ENCODE peak calls at places on chromosomes 5 and 9, in seven cellular contexts. C, W, K, G, T, D and H are unnamed samples.

GRCh38 chr9:137312852-137313325 is 10.8 kb upstream of the NRARP start:
- DNase-seq in G (no peak), C (no peak), W (no peak), T (no peak), D (no peak), K (no peak), H (peak; percentile 9)

GRCh38 chr9:79353856-79354520 is 217.8 kb upstream of the TLE4 start:
- DNase-seq in K (no peak), T (no peak), W (no peak), D (no peak), C (no peak), G (peak; percentile 78), H (no peak)

GRCh38 chr5:58466939-58467338 is 7.1 kb upstream of the PLK2 start:
- DNase-seq in T (no peak), C (no peak), D (no peak), G (peak; percentile 60), W (peak; percentile 58), K (no peak), H (no peak)

GRCh38 chr5:107381189-107381856 is 289.4 kb downstream of the EFNA5 start:
- DNase-seq in D (no peak), W (no peak), G (peak; percentile 89), K (no peak), T (peak; percentile 49), C (no peak), H (no peak)

GRCh38 chr5:54701179-54701578 is 183.6 kb downstream of the SNX18 start:
- DNase-seq in D (no peak), W (no peak), G (peak; percentile 94), T (no peak), C (peak; percentile 98), K (peak; percentile 95), H (no peak)

GRCh38 chr9:84862786-84863185 is 193.3 kb downstream of the NTRK2 start:
- DNase-seq in G (peak; percentile 62), C (no peak), D (no peak), W (no peak), K (no peak), T (no peak), H (no peak)

GRCh38 chr5:112626715-112627114 is 111.0 kb upstream of the APC start:
- DNase-seq in T (no peak), G (no peak), W (no peak), K (no peak), C (no peak), D (no peak), H (no peak)

GRCh38 chr9:88355166-88355565 is 33.1 kb upstream of the SPIN1 start:
- DNase-seq in W (peak; percentile 18), T (no peak), D (no peak), C (no peak), G (no peak), K (no peak), H (no peak)

GRCh38 chr5:2756764-2757163 is 5.3 kb upstream of the IRX2 start:
- DNase-seq in C (no peak), T (no peak), D (no peak), K (no peak), G (no peak), W (no peak), H (no peak)

DNA sequence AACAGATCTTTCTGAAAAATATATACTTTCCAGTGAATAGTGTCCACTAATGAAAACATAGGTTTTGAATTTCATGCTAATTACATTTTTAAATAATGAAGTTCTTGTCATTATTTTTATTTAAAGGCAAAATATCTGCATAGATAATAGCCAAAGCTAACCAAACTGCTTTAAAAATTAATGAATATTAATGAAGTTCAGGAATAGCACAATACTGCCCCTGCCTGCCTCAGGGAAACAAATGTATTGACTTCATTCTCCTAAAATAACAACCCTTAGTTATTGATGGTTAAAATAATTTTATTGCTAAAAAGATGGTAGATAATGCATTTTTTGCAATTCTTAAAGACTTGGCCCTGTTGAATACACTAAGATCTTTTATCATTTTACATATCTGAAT is 103.6 kb upstream of the SSBP2 start:
- DNase-seq in C (no peak), K (no peak), T (no peak), G (no peak), D (no peak), W (no peak), H (no peak)
- TF ChIP-seq CTCF in C (peak; percentile 40), K (no peak), T (peak; percentile 24), G (peak; percentile 12), D (no peak), W (no peak), H (no peak)

GRCh38 chr5:15794117-15794985 is 294.4 kb downstream of the FBXL7 start:
- DNase-seq in C (no peak), T (no peak), D (no peak), G (no peak), W (no peak), K (no peak), H (no peak)
- TF ChIP-seq CTCF in C (peak; percentile 24), T (peak; percentile 14), D (no peak), G (peak; percentile 10), W (no peak), K (no peak), H (no peak)

GRCh38 chr5:74988273-74988983 is 63.9 kb downstream of the GCNT4 start:
- DNase-seq in D (no peak), G (no peak), C (no peak), K (no peak), T (no peak), W (no peak), H (no peak)
- TF ChIP-seq CTCF in D (peak; percentile 24), G (no peak), C (no peak), K (no peak), T (no peak), W (no peak), H (no peak)

GRCh38 chr9:131577005-131578000 is 32.0 kb downstream of the PRRT1B start:
- DNase-seq in K (no peak), W (no peak), T (no peak), D (no peak), C (no peak), G (no peak), H (no peak)
- TF ChIP-seq CTCF in K (no peak), W (no peak), T (no peak), D (no peak), C (no peak), G (no peak), H (no peak)

GRCh38 chr9:135269912-135270630 is 182.6 kb downstream of the OLFM1 start:
- DNase-seq in C (no peak), W (no peak), G (no peak), T (no peak), D (no peak), K (no peak), H (no peak)
- TF ChIP-seq CTCF in C (no peak), W (no peak), G (no peak), T (no peak), D (no peak), K (no peak), H (no peak)

GRCh38 chr5:13478831-13479465 is 465.5 kb downstream of the DNAH5 start:
- DNase-seq in K (no peak), C (peak; percentile 6), G (peak; percentile 70), T (no peak), D (peak; percentile 47), W (no peak), H (no peak)
- TF ChIP-seq CTCF in K (peak; percentile 37), C (peak; percentile 77), G (peak; percentile 58), T (no peak), D (peak; percentile 65), W (no peak), H (no peak)